ENCODE peak calls at places on chromosomes 7 and 10, in ten cellular contexts. U is AG08395, E is DMS79 treated with DMSO at 0.1 percent for 48 hours, H is OCI-M1, K is NCI-H1092 treated with DMSO at 0.1 percent for 48 hours, Q is type B pancreatic cell, C is AG10803, B is left cardiac atrium, T is mucosa of gallbladder, L is activated T-cell treated with anti-CD3 and anti-CD28 coated beads for 1 hour. A is an unnamed sample.

GRCh38 chr7:30135551-30136271 is 925 bp downstream of the MTURN start:
- DNase-seq in Q (peak), C (peak), K (peak), B (peak), U (peak), L (peak), T (peak), H (peak), E (peak), A (no peak)

GRCh38 chr7:130141161-130141857 is 63.9 kb downstream of the TMEM209 start:
- DNase-seq in H (no peak), L (no peak), C (peak), Q (peak), K (no peak), U (peak), T (peak), B (peak), E (peak), A (peak)

GRCh38 chr10:80541144-80541750 is 3.5 kb downstream of the SH2D4B start:
- DNase-seq in H (no peak), T (no peak), L (no peak), E (no peak), B (no peak), K (peak), C (no peak), U (no peak), Q (no peak), A (no peak)

GRCh38 chr10:34801066-34801738 is 13.9 kb downstream of the PARD3 start:
- DNase-seq in H (no peak), B (peak), E (no peak), U (no peak), K (no peak), Q (no peak), T (peak), C (no peak), L (no peak), A (no peak)

GRCh38 chr7:111954474-111955311 is 251.5 kb downstream of the DOCK4 start:
- DNase-seq in H (no peak), U (no peak), C (no peak), E (no peak), T (peak), K (no peak), B (peak), L (no peak), Q (no peak), A (no peak)

GRCh38 chr10:10623958-10624590 is 393.6 kb upstream of the CELF2 start:
- DNase-seq in C (no peak), L (no peak), T (no peak), H (no peak), K (no peak), U (no peak), Q (no peak), E (no peak), B (no peak), A (no peak)

GRCh38 chr10:112755446-112756117 is 194.5 kb upstream of the TCF7L2 start:
- DNase-seq in T (no peak), C (no peak), H (no peak), E (no peak), U (no peak), Q (no peak), B (no peak), L (no peak), K (no peak), A (no peak)

GRCh38 chr10:125093199-125093841 is 67.0 kb downstream of the CTBP2 start:
- DNase-seq in H (no peak), B (peak), E (no peak), C (peak), U (peak), Q (no peak), T (no peak), K (no peak), L (no peak), A (no peak)

GRCh38 chr7:22219739-22220493 is 137.0 kb downstream of the RAPGEF5 start:
- DNase-seq in H (no peak), E (no peak), L (no peak), B (no peak), C (no peak), Q (no peak), T (no peak), U (no peak), K (no peak), A (no peak)

GRCh38 chr7:118502235-118502634 is 277.7 kb downstream of the ANKRD7 start:
- DNase-seq in T (no peak), C (no peak), B (no peak), E (no peak), U (no peak), H (peak), L (no peak), K (no peak), Q (no peak), A (no peak)

GRCh38 chr10:1063232-1063862 is 7.2 kb downstream of the WDR37 start:
- DNase-seq in C (no peak), K (no peak), T (no peak), E (no peak), B (no peak), Q (no peak), H (no peak), L (no peak), U (no peak), A (no peak)

GRCh38 chr10:44864637-44865288 is 46.4 kb upstream of the TMEM72 start:
- DNase-seq in C (peak), T (peak), L (peak), H (peak), B (peak), U (peak), E (peak), Q (peak), K (peak), A (peak)

GRCh38 chr10:79356104-79356503 is 8.8 kb downstream of the PPIF start:
- DNase-seq in L (no peak), E (no peak), Q (no peak), B (no peak), U (no peak), C (no peak), T (peak), H (peak), K (no peak), A (no peak)

GRCh38 chr10:102476466-102477141 is 25.3 kb upstream of the C10orf95 start:
- DNase-seq in B (no peak), E (peak), C (no peak), L (no peak), T (no peak), U (no peak), K (no peak), Q (no peak), H (no peak), A (no peak)

GRCh38 chr7:101377189-101377736 is 14.6 kb downstream of the COL26A1 start:
- DNase-seq in C (no peak), Q (no peak), K (no peak), U (no peak), L (no peak), E (no peak), B (no peak), T (no peak), H (no peak), A (no peak)

GRCh38 chr7:2281556-2281955 is 32.7 kb downstream of the SNX8 start:
- DNase-seq in K (no peak), T (peak), Q (no peak), C (peak), U (peak), H (no peak), L (no peak), E (no peak), B (no peak), A (no peak)